ENCODE peak calls at places on chromosomes 1 and 21, in four cellular contexts. N is thoracic aorta, J is BJ, H is left ventricle myocardium inferior. E is an unnamed sample. For H3K27me3, the result is how much of the 10 kb centered on the place peaks cover.

GRCh38 chr1:207282496-207283380 is 38.7 kb upstream of the CD55 start:
- DNase-seq in J (no peak), N (no peak), H (no peak), E (peak)

GRCh38 chr1:31429583-31429982 is 16.6 kb downstream of the SERINC2 start:
- DNase-seq in H (no peak), J (no peak), N (no peak), E (no peak)

GRCh38 chr1:223844962-223845809 is 561 bp downstream of the TP53BP2 start:
- DNase-seq in N (no peak), J (no peak), H (peak), E (peak)

GRCh38 chr1:65265296-65266271 is 43.8 kb upstream of the DNAJC6 start:
- DNase-seq in J (no peak), N (no peak), H (peak), E (peak)

GRCh38 chr1:57112148-57112547 is 146.3 kb upstream of the C8B start:
- DNase-seq in H (no peak), J (no peak), N (no peak), E (no peak)

GRCh38 chr1:203082571-203083462 is 3.0 kb downstream of the MYOG start:
- DNase-seq in N (no peak), H (no peak), J (no peak), E (no peak)

GRCh38 chr21:28325618-28326017 is 667.1 kb downstream of the LTN1 start:
- DNase-seq in H (no peak), J (no peak), N (no peak), E (no peak)

GRCh38 chr1:2110738-2111673 is 60.8 kb downstream of the PRKCZ start:
- DNase-seq in N (no peak), H (no peak), J (no peak), E (no peak)

GRCh38 chr1:211656728-211657127 is 18.7 kb downstream of the NEK2 start:
- DNase-seq in H (no peak), J (no peak), N (no peak), E (no peak)

GRCh38 chr1:198519639-198520501 is 20.6 kb downstream of the ATP6V1G3 start:
- DNase-seq in N (no peak), H (no peak), J (no peak), E (no peak)

GRCh38 chr1:5456090-5456789 is 536.0 kb downstream of the NPHP4 start:
- DNase-seq in N (no peak), J (no peak), H (no peak), E (no peak)

GRCh38 chr1:234686035-234686434 is 76.1 kb upstream of the IRF2BP2 start:
- DNase-seq in H (no peak), N (no peak), J (no peak), E (peak)

GRCh38 chr1:165837838-165838364 is 10.5 kb downstream of the UCK2 start:
- DNase-seq in J (no peak), N (no peak), H (no peak), E (no peak)
- H3K4me3 ChIP-seq in J (no peak), N (no peak), H (no peak), E (no peak)

GRCh38 chr1:46487818-46488218 is 1.8 kb upstream of the DMBX1 start:
- DNase-seq in N (no peak), H (no peak), J (no peak), E (no peak)
- H3K27me3 ChIP-seq in N (under half), H (half or more), J (half or more), E (half or more)

DNA sequence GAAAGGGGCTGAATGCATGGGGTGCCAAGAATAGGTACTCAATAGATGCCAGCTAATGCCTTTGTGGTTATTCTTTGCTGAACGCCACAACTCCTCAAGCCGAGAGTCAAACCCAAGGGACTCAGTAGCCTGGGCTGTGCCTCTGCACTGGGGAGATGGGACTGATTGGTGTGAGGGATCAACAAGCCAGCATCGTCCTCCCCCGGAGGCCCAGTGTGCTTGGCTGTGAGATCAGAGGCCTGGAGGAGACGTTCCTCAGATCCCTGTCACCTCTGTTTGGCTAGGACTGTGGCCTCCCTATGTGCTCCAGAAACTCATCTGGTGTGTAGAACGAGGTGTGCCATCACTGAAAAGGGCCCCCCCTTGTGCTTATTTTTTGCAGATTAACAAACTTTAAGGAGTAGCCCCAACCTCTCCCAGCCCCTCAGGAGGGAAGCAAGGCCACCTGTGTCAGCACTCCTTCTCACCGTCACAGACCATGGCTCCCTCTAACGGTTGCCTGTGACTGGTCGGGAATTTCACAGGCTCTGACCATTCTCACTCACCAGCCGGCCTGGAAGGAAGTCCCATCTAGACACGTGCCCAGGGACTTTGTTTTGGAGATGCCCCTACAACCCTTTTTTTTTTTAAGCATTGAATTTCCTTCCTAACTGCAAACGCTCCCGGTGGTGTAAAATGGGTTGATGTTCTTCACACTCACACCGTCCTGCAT is 194.0 kb upstream of the VAMP3 start:
- DNase-seq in H (no peak), N (no peak), J (no peak), E (peak)
- TF ChIP-seq CTCF in H (peak), N (no peak), J (peak), E (peak)

GRCh38 chr1:115400891-115401290 is 62.8 kb upstream of the NGF start:
- DNase-seq in J (no peak), N (no peak), H (no peak), E (no peak)
- H3K4me3 ChIP-seq in J (no peak), N (no peak), H (no peak), E (no peak)

GRCh38 chr1:10790155-10790707 is 6.2 kb downstream of the CASZ1 start:
- DNase-seq in H (no peak), J (no peak), N (no peak), E (no peak)

GRCh38 chr1:10789392-10790154 is 6.9 kb downstream of the CASZ1 start:
- DNase-seq in N (no peak), H (no peak), J (no peak), E (no peak)

GRCh38 chr1:10787274-10787673 is 9.2 kb downstream of the CASZ1 start:
- DNase-seq in N (no peak), H (no peak), J (no peak), E (no peak)

GRCh38 chr1:10785855-10786638 is 10.4 kb downstream of the CASZ1 start:
- DNase-seq in H (peak), J (no peak), N (no peak), E (no peak)

GRCh38 chr1:10788592-10789006 is 7.8 kb downstream of the CASZ1 start:
- DNase-seq in H (peak), N (no peak), J (no peak), E (no peak)
- H3K27me3 ChIP-seq in H (under half), N (under half), J (under half), E (under half)

GRCh38 chr1:59779949-59780348 is 34.8 kb upstream of the HOOK1 start:
- DNase-seq in H (no peak), N (no peak), J (no peak), E (no peak)
- TF ChIP-seq CTCF in H (peak), N (no peak), J (no peak), E (no peak)

E was measured in fibroblast of lung.